ENCODE peak calls at places on chromosomes 12 and 14, in four cellular contexts. Q, W, Z and F are unnamed samples.

GRCh38 chr14:42224053-42224888 is 617.6 kb downstream of the LRFN5 start:
- DNase-seq in Q (peak; percentile 85), W (peak; percentile 5), Z (peak; percentile 60), F (peak; percentile 9)

GRCh38 chr12:2413999-2414792 is 361.4 kb downstream of the CACNA1C start:
- DNase-seq in Q (no peak), W (no peak), Z (no peak), F (no peak)

GRCh38 chr12:67472551-67472950 is 176.0 kb upstream of the DYRK2 start:
- DNase-seq in Q (no peak), W (no peak), Z (no peak), F (no peak)

GRCh38 chr14:71852201-71852600 is 80.0 kb upstream of the RGS6 start:
- DNase-seq in Q (no peak), W (no peak), Z (no peak), F (no peak)

GRCh38 chr12:39272934-39273770 is 169.8 kb downstream of the KIF21A start:
- DNase-seq in Q (peak; percentile 27), W (no peak), Z (peak; percentile 24), F (peak; percentile 51)

GRCh38 chr14:100866666-100867630 is 36.6 kb downstream of the RTL1 start:
- DNase-seq in Q (no peak), W (no peak), Z (no peak), F (no peak)

GRCh38 chr12:15074351-15074750 is 101.5 kb downstream of the PDE6H start:
- DNase-seq in Q (no peak), W (no peak), Z (no peak), F (no peak)

GRCh38 chr12:41076114-41076513 is 112.0 kb upstream of the PDZRN4 start:
- DNase-seq in Q (no peak), W (no peak), Z (no peak), F (no peak)

GRCh38 chr14:71397371-71397770 is 490.1 kb downstream of the PCNX1 start:
- DNase-seq in Q (no peak), W (no peak), Z (no peak), F (no peak)

GRCh38 chr12:43277630-43278267 is 274.3 kb downstream of the ADAMTS20 start:
- DNase-seq in Q (no peak), W (no peak), Z (no peak), F (no peak)

GRCh38 chr12:76450690-76451089 is 102.5 kb upstream of the BBS10 start:
- DNase-seq in Q (no peak), W (no peak), Z (no peak), F (peak; percentile 11)

GRCh38 chr12:2691340-2692111 is 103.2 kb upstream of the FKBP4 start:
- DNase-seq in Q (peak; percentile 50), W (peak; percentile 15), Z (no peak), F (peak; percentile 18)

GRCh38 chr14:93132472-93133065 is 16.8 kb upstream of the ITPK1 start:
- DNase-seq in Q (no peak), W (no peak), Z (peak; percentile 70), F (no peak)

GRCh38 chr12:29072631-29073030 is 76.4 kb upstream of the FAR2 start:
- DNase-seq in Q (no peak), W (no peak), Z (no peak), F (no peak)

GRCh38 chr12:28306535-28306934 is 116.3 kb downstream of the CCDC91 start:
- DNase-seq in Q (no peak), W (no peak), Z (no peak), F (no peak)

GRCh38 chr12:111268738-111269572 is 99.9 kb downstream of the PHETA1 start:
- DNase-seq in Q (peak; percentile 65), W (no peak), Z (no peak), F (peak; percentile 59)

GRCh38 chr12:5441497-5442236 is 9.8 kb downstream of the NTF3 start:
- DNase-seq in Q (no peak), W (no peak), Z (no peak), F (no peak)

GRCh38 chr14:61146896-61147295 is 134.2 kb downstream of the TMEM30B start:
- DNase-seq in Q (no peak), W (no peak), Z (no peak), F (no peak)

GRCh38 chr14:99688210-99688581 is 4.1 kb downstream of the CYP46A1 start:
- DNase-seq in Q (no peak), W (no peak), Z (no peak), F (no peak)

GRCh38 chr14:34750670-34751069 is 36.3 kb upstream of the CFL2 start:
- DNase-seq in Q (no peak), W (no peak), Z (no peak), F (no peak)

GRCh38 chr12:6980075-6980474 is 9.4 kb downstream of the EMG1 start:
- DNase-seq in Q (no peak), W (no peak), Z (no peak), F (no peak)

GRCh38 chr12:112971248-112971647 is 7.1 kb upstream of the OAS2 start:
- DNase-seq in Q (no peak), W (no peak), Z (no peak), F (no peak)

GRCh38 chr14:58107947-58108552 is 44.0 kb downstream of the ARMH4 start:
- DNase-seq in Q (peak; percentile 19), W (no peak), Z (peak; percentile 44), F (peak; percentile 59)

GRCh38 chr14:52906141-52906601 is 44.7 kb downstream of the FERMT2 start:
- DNase-seq in Q (no peak), W (no peak), Z (no peak), F (no peak)

GRCh38 chr14:72782817-72783216 is 111.1 kb downstream of the DPF3 start:
- DNase-seq in Q (no peak), W (no peak), Z (no peak), F (no peak)

GRCh38 chr12:6334940-6335450 is 6.9 kb downstream of the TNFRSF1A start:
- DNase-seq in Q (no peak), W (no peak), Z (no peak), F (no peak)

GRCh38 chr12:25699454-25699853 is 146.4 kb upstream of the LMNTD1 start:
- DNase-seq in Q (no peak), W (no peak), Z (no peak), F (no peak)

GRCh38 chr14:95424533-95424932 is 91.9 kb downstream of the SYNE3 start:
- DNase-seq in Q (no peak), W (no peak), Z (no peak), F (no peak)

GRCh38 chr12:66132408-66132807 is 1.9 kb upstream of the LLPH start:
- DNase-seq in Q (peak; percentile 19), W (no peak), Z (peak; percentile 33), F (no peak)

GRCh38 chr14:100617715-100618693 is 30.8 kb upstream of the BEGAIN start:
- DNase-seq in Q (no peak), W (no peak), Z (no peak), F (no peak)

GRCh38 chr12:53181935-53182334 is 1.2 kb upstream of the CSAD start:
- DNase-seq in Q (no peak), W (no peak), Z (no peak), F (peak; percentile 21)

GRCh38 chr12:44696542-44696941 is 179.6 kb downstream of the NELL2 start:
- DNase-seq in Q (no peak), W (no peak), Z (no peak), F (no peak)

GRCh38 chr14:36655571-36655962 is 6.1 kb upstream of the PAX9 start:
- DNase-seq in Q (peak; percentile 34), W (no peak), Z (no peak), F (no peak)

GRCh38 chr14:105326891-105327694 is 12.5 kb downstream of the PACS2 start:
- DNase-seq in Q (peak; percentile 65), W (no peak), Z (no peak), F (no peak)

GRCh38 chr14:89750206-89750867 is 204.2 kb downstream of the EFCAB11 start:
- DNase-seq in Q (no peak), W (no peak), Z (no peak), F (no peak)

GRCh38 chr14:89746654-89747053 is 207.9 kb downstream of the EFCAB11 start:
- DNase-seq in Q (no peak), W (no peak), Z (no peak), F (no peak)

GRCh38 chr14:89746135-89746534 is 208.4 kb downstream of the EFCAB11 start:
- DNase-seq in Q (no peak), W (no peak), Z (no peak), F (no peak)

GRCh38 chr14:89747146-89747545 is 207.4 kb downstream of the EFCAB11 start:
- DNase-seq in Q (no peak), W (no peak), Z (no peak), F (no peak)

DNA sequence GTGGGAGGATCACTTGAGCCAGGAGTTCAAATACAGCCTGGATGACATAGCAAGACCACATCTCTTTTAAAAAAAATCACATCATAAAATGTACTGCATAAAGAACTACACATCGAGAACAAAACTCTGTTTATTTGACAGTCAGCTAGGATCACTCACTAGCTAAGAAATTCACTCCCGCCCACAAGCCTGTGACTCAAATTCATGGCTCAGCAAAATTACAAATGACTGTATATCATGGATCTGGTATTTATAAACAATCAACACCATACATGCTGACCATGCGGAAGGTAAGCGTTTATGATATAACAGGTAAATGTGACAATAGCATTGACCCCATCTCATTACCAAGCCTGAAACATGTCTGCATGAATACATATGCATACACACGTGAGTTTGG is 206.5 kb downstream of the EFCAB11 start:
- DNase-seq in Q (no peak), W (no peak), Z (no peak), F (no peak)
- TF ChIP-seq CBFB in Q (no peak), W (no peak), Z (no peak), F (no peak)

DNA sequence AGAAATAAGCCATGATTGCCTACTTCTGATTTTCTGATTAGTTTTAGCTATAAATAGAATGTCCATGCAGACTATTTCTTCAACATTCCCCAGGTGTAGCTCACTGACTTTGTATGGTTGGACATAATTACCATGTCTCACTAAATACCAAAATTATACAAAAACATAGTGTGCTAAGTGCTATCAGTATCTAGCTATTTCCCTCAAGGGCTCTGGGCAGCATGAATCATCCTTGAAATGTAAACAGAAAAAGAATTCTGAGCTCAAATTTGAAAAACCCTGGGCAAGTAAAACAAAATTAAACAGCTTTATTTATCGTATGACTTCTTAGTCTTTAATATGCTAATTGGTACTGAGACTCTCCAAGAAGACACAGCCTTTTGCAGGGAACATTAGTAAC is 82.9 kb downstream of the SPATA7 start:
- DNase-seq in Q (no peak), W (no peak), Z (no peak), F (no peak)
- TF ChIP-seq CBFB in Q (no peak), W (no peak), Z (no peak), F (no peak)

GRCh38 chr12:108190529-108190928 is 61.4 kb downstream of the WSCD2 start:
- DNase-seq in Q (no peak), W (no peak), Z (no peak), F (no peak)
- TF ChIP-seq CBFB in Q (no peak), W (no peak), Z (no peak), F (no peak)

GRCh38 chr14:49552630-49553029 is 33.5 kb downstream of the RPS29 start:
- DNase-seq in Q (no peak), W (no peak), Z (no peak), F (no peak)

GRCh38 chr14:49550284-49551184 is 35.6 kb downstream of the RPS29 start:
- DNase-seq in Q (no peak), W (no peak), Z (peak; percentile 12), F (no peak)

GRCh38 chr14:49551569-49551968 is 34.6 kb downstream of the RPS29 start:
- DNase-seq in Q (no peak), W (no peak), Z (no peak), F (no peak)

GRCh38 chr14:49553892-49554291 is 32.3 kb downstream of the RPS29 start:
- DNase-seq in Q (no peak), W (no peak), Z (no peak), F (no peak)

DNA sequence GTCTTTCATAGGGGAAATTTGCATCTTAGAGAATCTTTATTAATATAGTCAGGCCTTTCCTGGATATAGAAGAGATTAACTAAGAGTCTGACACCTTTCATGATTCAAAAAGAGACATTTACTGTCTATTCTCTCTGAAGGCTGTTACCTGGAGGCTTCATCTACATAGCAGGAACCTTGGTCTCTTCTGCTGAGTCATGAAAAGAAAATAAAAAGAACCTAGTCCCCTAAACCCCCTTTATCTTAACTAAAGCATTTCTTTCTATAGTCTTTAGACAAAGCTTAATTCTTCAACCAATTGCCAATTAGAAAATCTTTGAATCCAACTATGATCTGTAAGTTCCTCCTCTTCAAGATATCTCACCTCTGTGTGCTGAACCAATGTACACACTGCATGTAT is 33.1 kb downstream of the RPS29 start:
- DNase-seq in Q (no peak), W (no peak), Z (no peak), F (no peak)
- TF ChIP-seq CBFB in Q (no peak), W (no peak), Z (no peak), F (no peak)